ENCODE peak calls at places on chromosomes 6 and 20, in seven cellular contexts. One of them, this sample, is unnamed.

GRCh38 chr6:152552616-152553209 is 84.4 kb downstream of the SYNE1 start:
- DNase-seq in amniotic stem cell: peak
- DNase-seq in progenitor cell of endocrine pancreas: peak
- DNase-seq in hippocampal formation: no peak
- DNase-seq in neural crest cell: peak
- DNase-seq in CD8-positive, alpha-beta memory T cell: no peak
- DNase-seq in heart left ventricle: peak
- DNase-seq in this sample: peak

GRCh38 chr20:37932919-37933318 is 30.0 kb downstream of the VSTM2L start:
- DNase-seq in amniotic stem cell: no peak
- DNase-seq in progenitor cell of endocrine pancreas: no peak
- DNase-seq in hippocampal formation: no peak
- DNase-seq in neural crest cell: no peak
- DNase-seq in CD8-positive, alpha-beta memory T cell: no peak
- DNase-seq in heart left ventricle: no peak
- DNase-seq in this sample: no peak

GRCh38 chr6:7311920-7312615 is 931 bp downstream of the SSR1 start:
- DNase-seq in amniotic stem cell: no peak
- DNase-seq in progenitor cell of endocrine pancreas: no peak
- DNase-seq in hippocampal formation: peak
- DNase-seq in neural crest cell: no peak
- DNase-seq in CD8-positive, alpha-beta memory T cell: peak
- DNase-seq in heart left ventricle: no peak
- DNase-seq in this sample: no peak

GRCh38 chr6:25991785-25992412 is 29.3 kb downstream of the TRIM38 start:
- DNase-seq in amniotic stem cell: no peak
- DNase-seq in progenitor cell of endocrine pancreas: peak
- DNase-seq in hippocampal formation: peak
- DNase-seq in neural crest cell: peak
- DNase-seq in CD8-positive, alpha-beta memory T cell: no peak
- DNase-seq in heart left ventricle: peak
- DNase-seq in this sample: peak

GRCh38 chr6:33375143-33375649 is 16.4 kb upstream of the KIFC1 start:
- DNase-seq in amniotic stem cell: peak
- DNase-seq in progenitor cell of endocrine pancreas: no peak
- DNase-seq in hippocampal formation: no peak
- DNase-seq in neural crest cell: no peak
- DNase-seq in CD8-positive, alpha-beta memory T cell: no peak
- DNase-seq in heart left ventricle: peak
- DNase-seq in this sample: peak

GRCh38 chr6:30821862-30822784 is 62.2 kb upstream of the DDR1 start:
- DNase-seq in amniotic stem cell: no peak
- DNase-seq in progenitor cell of endocrine pancreas: no peak
- DNase-seq in hippocampal formation: peak
- DNase-seq in neural crest cell: no peak
- DNase-seq in CD8-positive, alpha-beta memory T cell: no peak
- DNase-seq in heart left ventricle: no peak
- DNase-seq in this sample: no peak

GRCh38 chr20:36454664-36455427 is 86.5 kb upstream of the MYL9 start:
- DNase-seq in amniotic stem cell: no peak
- DNase-seq in progenitor cell of endocrine pancreas: no peak
- DNase-seq in hippocampal formation: peak
- DNase-seq in neural crest cell: no peak
- DNase-seq in CD8-positive, alpha-beta memory T cell: no peak
- DNase-seq in heart left ventricle: peak
- DNase-seq in this sample: no peak

GRCh38 chr6:76876922-76877553 is 586.3 kb downstream of the HTR1B start:
- DNase-seq in amniotic stem cell: no peak
- DNase-seq in progenitor cell of endocrine pancreas: peak
- DNase-seq in hippocampal formation: no peak
- DNase-seq in neural crest cell: peak
- DNase-seq in CD8-positive, alpha-beta memory T cell: no peak
- DNase-seq in heart left ventricle: peak
- DNase-seq in this sample: peak

GRCh38 chr20:44526129-44526528 is 4.3 kb upstream of the SERINC3 start:
- DNase-seq in amniotic stem cell: no peak
- DNase-seq in progenitor cell of endocrine pancreas: no peak
- DNase-seq in hippocampal formation: no peak
- DNase-seq in neural crest cell: no peak
- DNase-seq in CD8-positive, alpha-beta memory T cell: no peak
- DNase-seq in heart left ventricle: no peak
- DNase-seq in this sample: no peak

GRCh38 chr6:98823845-98824162 is 10.6 kb upstream of the POU3F2 start:
- DNase-seq in amniotic stem cell: no peak
- DNase-seq in progenitor cell of endocrine pancreas: no peak
- DNase-seq in hippocampal formation: no peak
- DNase-seq in neural crest cell: no peak
- DNase-seq in CD8-positive, alpha-beta memory T cell: no peak
- DNase-seq in heart left ventricle: no peak
- DNase-seq in this sample: no peak

GRCh38 chr6:135250751-135251356 is 69.7 kb downstream of the MYB start:
- DNase-seq in amniotic stem cell: no peak
- DNase-seq in progenitor cell of endocrine pancreas: no peak
- DNase-seq in hippocampal formation: no peak
- DNase-seq in neural crest cell: no peak
- DNase-seq in CD8-positive, alpha-beta memory T cell: no peak
- DNase-seq in heart left ventricle: no peak
- DNase-seq in this sample: no peak

GRCh38 chr6:3315841-3316240 is 57.1 kb downstream of the PSMG4 start:
- DNase-seq in amniotic stem cell: no peak
- DNase-seq in progenitor cell of endocrine pancreas: no peak
- DNase-seq in hippocampal formation: no peak
- DNase-seq in neural crest cell: no peak
- DNase-seq in CD8-positive, alpha-beta memory T cell: no peak
- DNase-seq in heart left ventricle: no peak
- DNase-seq in this sample: no peak

GRCh38 chr20:48679011-48679410 is 148.8 kb downstream of the PREX1 start:
- DNase-seq in amniotic stem cell: no peak
- DNase-seq in progenitor cell of endocrine pancreas: no peak
- DNase-seq in hippocampal formation: no peak
- DNase-seq in neural crest cell: no peak
- DNase-seq in CD8-positive, alpha-beta memory T cell: no peak
- DNase-seq in heart left ventricle: no peak
- DNase-seq in this sample: no peak

GRCh38 chr20:59977086-59977485 is 18.9 kb downstream of the CDH26 start:
- DNase-seq in amniotic stem cell: no peak
- DNase-seq in progenitor cell of endocrine pancreas: no peak
- DNase-seq in hippocampal formation: peak
- DNase-seq in neural crest cell: no peak
- DNase-seq in CD8-positive, alpha-beta memory T cell: no peak
- DNase-seq in heart left ventricle: no peak
- DNase-seq in this sample: no peak

GRCh38 chr20:362271-363254 is 15.7 kb downstream of the NRSN2 start:
- DNase-seq in amniotic stem cell: no peak
- DNase-seq in progenitor cell of endocrine pancreas: no peak
- DNase-seq in hippocampal formation: no peak
- DNase-seq in neural crest cell: no peak
- DNase-seq in CD8-positive, alpha-beta memory T cell: no peak
- DNase-seq in heart left ventricle: peak
- DNase-seq in this sample: peak

GRCh38 chr20:33059136-33059535 is 5.4 kb downstream of the BPIFB3 start:
- DNase-seq in amniotic stem cell: no peak
- DNase-seq in progenitor cell of endocrine pancreas: no peak
- DNase-seq in hippocampal formation: no peak
- DNase-seq in neural crest cell: no peak
- DNase-seq in CD8-positive, alpha-beta memory T cell: no peak
- DNase-seq in heart left ventricle: no peak
- DNase-seq in this sample: no peak

GRCh38 chr6:144248470-144249301 is 36.4 kb upstream of the UTRN start:
- DNase-seq in amniotic stem cell: peak
- DNase-seq in progenitor cell of endocrine pancreas: no peak
- DNase-seq in hippocampal formation: no peak
- DNase-seq in neural crest cell: no peak
- DNase-seq in CD8-positive, alpha-beta memory T cell: no peak
- DNase-seq in heart left ventricle: no peak
- DNase-seq in this sample: peak

GRCh38 chr6:14009416-14009815 is 84.7 kb downstream of the RNF182 start:
- DNase-seq in amniotic stem cell: no peak
- DNase-seq in progenitor cell of endocrine pancreas: no peak
- DNase-seq in hippocampal formation: no peak
- DNase-seq in neural crest cell: no peak
- DNase-seq in CD8-positive, alpha-beta memory T cell: no peak
- DNase-seq in heart left ventricle: no peak
- DNase-seq in this sample: no peak

GRCh38 chr6:16081337-16081736 is 47.5 kb upstream of the MYLIP start:
- DNase-seq in amniotic stem cell: no peak
- DNase-seq in progenitor cell of endocrine pancreas: no peak
- DNase-seq in hippocampal formation: no peak
- DNase-seq in neural crest cell: no peak
- DNase-seq in CD8-positive, alpha-beta memory T cell: no peak
- DNase-seq in heart left ventricle: no peak
- DNase-seq in this sample: no peak

GRCh38 chr6:90907931-90908655 is 321.2 kb upstream of the MAP3K7 start:
- DNase-seq in amniotic stem cell: no peak
- DNase-seq in progenitor cell of endocrine pancreas: no peak
- DNase-seq in hippocampal formation: no peak
- DNase-seq in neural crest cell: no peak
- DNase-seq in CD8-positive, alpha-beta memory T cell: no peak
- DNase-seq in heart left ventricle: no peak
- DNase-seq in this sample: no peak

GRCh38 chr20:43689165-43689564 is 22.3 kb downstream of the MYBL2 start:
- DNase-seq in amniotic stem cell: no peak
- DNase-seq in progenitor cell of endocrine pancreas: no peak
- DNase-seq in hippocampal formation: no peak
- DNase-seq in neural crest cell: no peak
- DNase-seq in CD8-positive, alpha-beta memory T cell: no peak
- DNase-seq in heart left ventricle: no peak
- DNase-seq in this sample: no peak

This sample was measured in fibroblast of the conjunctiva.